ENCODE peak calls at places on chromosome 3, in seven cellular contexts. F is astrocyte of the spinal cord; W is upper lobe of left lung; Q is cardiac muscle cell; G is hypothalamus; T is psoas muscle; I is activated CD4-positive, alpha-beta memory T cell treated with anti-CD3 and anti-CD28 coated beads, Interleukin-2, amount 10 ng/mL, durations not matched to agents 7 days and 5 days. E is an unnamed sample.

GRCh38 chr3:185995352-185995751 is 57.5 kb upstream of the TRA2B start:
- DNase-seq in F (peak; percentile 66), W (no peak), Q (peak; percentile 77), G (no peak), T (no peak), I (no peak), E (no peak)

GRCh38 chr3:50662408-50662807 is 12.3 kb upstream of the DOCK3 start:
- DNase-seq in F (no peak), W (no peak), Q (no peak), G (no peak), T (no peak), I (no peak), E (no peak)

GRCh38 chr3:13793451-13793850 is 86.4 kb downstream of the WNT7A start:
- DNase-seq in F (no peak), W (no peak), Q (no peak), G (no peak), T (no peak), I (no peak), E (no peak)

GRCh38 chr3:63508305-63508704 is 144.2 kb upstream of the SNTN start:
- DNase-seq in F (no peak), W (no peak), Q (no peak), G (no peak), T (no peak), I (no peak), E (no peak)

GRCh38 chr3:171809513-171810277 is 588 bp downstream of the PLD1 start:
- DNase-seq in F (peak; percentile 93), W (peak; percentile 84), Q (peak; percentile 97), G (peak; percentile 68), T (peak; percentile 89), I (peak; percentile 72), E (peak; percentile 75)

GRCh38 chr3:46845860-46846623 is 17.2 kb downstream of the MYL3 start:
- DNase-seq in F (peak; percentile 81), W (peak; percentile 87), Q (peak; percentile 83), G (no peak), T (peak; percentile 83), I (peak; percentile 71), E (peak; percentile 96)

GRCh38 chr3:71548995-71549394 is 34.5 kb downstream of the FOXP1 start:
- DNase-seq in F (no peak), W (no peak), Q (no peak), G (no peak), T (no peak), I (no peak), E (no peak)

GRCh38 chr3:117104381-117104780 is 394.8 kb downstream of the TUSC7 start:
- DNase-seq in F (no peak), W (no peak), Q (no peak), G (no peak), T (no peak), I (no peak), E (no peak)

GRCh38 chr3:126180477-126181397 is at the start of gene ALDH1L1:
- DNase-seq in F (peak; percentile 37), W (peak; percentile 73), Q (peak; percentile 93), G (peak; percentile 17), T (peak; percentile 88), I (no peak), E (no peak)

GRCh38 chr3:63940389-63940757 is 28.2 kb upstream of the SCAANT1 start:
- DNase-seq in F (peak; percentile 60), W (no peak), Q (peak; percentile 71), G (no peak), T (no peak), I (no peak), E (no peak)

GRCh38 chr3:148023994-148024393 is 614.8 kb downstream of the ZIC1 start:
- DNase-seq in F (peak; percentile 86), W (no peak), Q (peak; percentile 82), G (no peak), T (no peak), I (no peak), E (no peak)

GRCh38 chr3:23740517-23741402 is 65.0 kb upstream of the UBE2E1 start:
- DNase-seq in F (peak; percentile 29), W (peak; percentile 85), Q (peak; percentile 38), G (no peak), T (no peak), I (peak; percentile 55), E (peak; percentile 70)

GRCh38 chr3:25155696-25156471 is 272.2 kb upstream of the RARB start:
- DNase-seq in F (peak; percentile 49), W (no peak), Q (peak; percentile 13), G (no peak), T (no peak), I (no peak), E (no peak)

GRCh38 chr3:14428087-14429067 is 26.0 kb downstream of the SLC6A6 start:
- DNase-seq in F (peak; percentile 47), W (no peak), Q (no peak), G (no peak), T (peak; percentile 85), I (no peak), E (no peak)